ENCODE peak calls at places on chromosomes 16 and 17, in four cellular contexts. O is HAP-1, R is lower leg skin, X is astrocyte of the spinal cord. U is an unnamed sample.

GRCh38 chr16:29029168-29029994 is 44.5 kb downstream of the LAT start:
- DNase-seq in X (peak), O (no peak), R (no peak), U (no peak)

GRCh38 chr17:42920922-42921321 is 20.3 kb downstream of the G6PC1 start:
- DNase-seq in O (no peak), X (no peak), R (peak), U (no peak)

GRCh38 chr17:50618941-50619340 is 15.7 kb upstream of the ABCC3 start:
- DNase-seq in X (no peak), O (no peak), R (no peak), U (no peak)

GRCh38 chr16:73052441-73053030 is 4.6 kb upstream of the ZFHX3 start:
- DNase-seq in X (no peak), O (peak), R (no peak), U (no peak)

GRCh38 chr16:57091200-57091989 is 988 bp upstream of the CPNE2 start:
- DNase-seq in O (peak), R (no peak), X (peak), U (no peak)

GRCh38 chr17:4573682-4574081 is 10.6 kb upstream of the SMTNL2 start:
- DNase-seq in O (no peak), X (no peak), R (no peak), U (no peak)

GRCh38 chr16:734208-734980 is 6.4 kb downstream of the CIAO3 start:
- DNase-seq in X (no peak), R (no peak), O (no peak), U (no peak)

GRCh38 chr16:59601452-59601851 is 867.3 kb upstream of the GOT2 start:
- DNase-seq in O (no peak), X (no peak), R (no peak), U (no peak)

GRCh38 chr16:88807142-88807625 is 3.6 kb downstream of the CDT1 start:
- DNase-seq in R (no peak), X (no peak), O (no peak), U (no peak)

GRCh38 chr17:59369026-59369724 is 37.7 kb downstream of the YPEL2 start:
- DNase-seq in O (no peak), X (peak), R (no peak), U (no peak)

GRCh38 chr17:38507921-38508569 is 79.8 kb downstream of the ARHGAP23 start:
- DNase-seq in X (no peak), R (no peak), O (no peak), U (no peak)

GRCh38 chr16:19879241-19879792 is 5.3 kb downstream of the GPRC5B start:
- DNase-seq in X (peak), O (peak), R (peak), U (no peak)

GRCh38 chr17:17994271-17994670 is 21.6 kb downstream of the DRC3 start:
- DNase-seq in R (no peak), O (peak), X (peak), U (no peak)

GRCh38 chr17:82370471-82371332 is 863 bp upstream of the UTS2R start:
- DNase-seq in X (no peak), R (no peak), O (no peak), U (no peak)

GRCh38 chr16:760498-761343 is at the start of gene MSLN:
- DNase-seq in R (no peak), X (no peak), O (no peak), U (no peak)

GRCh38 chr17:41844971-41845370 is 7.3 kb downstream of the KLHL10 start:
- DNase-seq in R (no peak), X (no peak), O (no peak), U (no peak)

GRCh38 chr16:72042157-72042660 is 12.1 kb upstream of the HP start:
- DNase-seq in R (no peak), O (no peak), X (peak), U (no peak)

GRCh38 chr16:35188288-35189155 is 1729.1 kb downstream of the TP53TG3F start:
- DNase-seq in X (no peak), R (no peak), O (no peak), U (peak)

GRCh38 chr16:30485818-30486436 is 13.4 kb downstream of the ITGAL start:
- DNase-seq in O (no peak), X (peak), R (no peak), U (no peak)

GRCh38 chr17:60164697-60165096 is 14.9 kb downstream of the CA4 start:
- DNase-seq in R (no peak), O (no peak), X (no peak), U (no peak)

GRCh38 chr16:31875112-31875803 is 1.7 kb downstream of the ZNF267 start:
- DNase-seq in O (peak), X (peak), R (no peak), U (no peak)

GRCh38 chr16:53668869-53669268 is 34.8 kb downstream of the RPGRIP1L start:
- DNase-seq in R (no peak), X (no peak), O (no peak), U (no peak)

GRCh38 chr16:53666816-53667415 is 36.7 kb downstream of the RPGRIP1L start:
- DNase-seq in O (peak), X (no peak), R (no peak), U (no peak)

GRCh38 chr16:53664724-53665345 is 38.8 kb downstream of the RPGRIP1L start:
- DNase-seq in O (no peak), R (peak), X (peak), U (no peak)
- H3K4me3 ChIP-seq in O (no peak), R (no peak), X (no peak), U (no peak)

GRCh38 chr17:75475144-75475835 is 18.9 kb downstream of the TMEM94 start:
- DNase-seq in X (peak), R (no peak), O (no peak), U (no peak)
- H3K4me3 ChIP-seq in X (no peak), R (no peak), O (no peak), U (no peak)

GRCh38 chr16:75138636-75139035 is 9.7 kb upstream of the ZFP1 start:
- DNase-seq in O (no peak), R (no peak), X (peak), U (no peak)
- H3K4me3 ChIP-seq in O (no peak), R (no peak), X (no peak), U (no peak)

GRCh38 chr17:30124273-30124796 is 7.7 kb downstream of the NSRP1 start:
- DNase-seq in R (no peak), O (no peak), X (no peak), U (no peak)
- H3K4me3 ChIP-seq in R (no peak), O (no peak), X (no peak), U (no peak)

DNA sequence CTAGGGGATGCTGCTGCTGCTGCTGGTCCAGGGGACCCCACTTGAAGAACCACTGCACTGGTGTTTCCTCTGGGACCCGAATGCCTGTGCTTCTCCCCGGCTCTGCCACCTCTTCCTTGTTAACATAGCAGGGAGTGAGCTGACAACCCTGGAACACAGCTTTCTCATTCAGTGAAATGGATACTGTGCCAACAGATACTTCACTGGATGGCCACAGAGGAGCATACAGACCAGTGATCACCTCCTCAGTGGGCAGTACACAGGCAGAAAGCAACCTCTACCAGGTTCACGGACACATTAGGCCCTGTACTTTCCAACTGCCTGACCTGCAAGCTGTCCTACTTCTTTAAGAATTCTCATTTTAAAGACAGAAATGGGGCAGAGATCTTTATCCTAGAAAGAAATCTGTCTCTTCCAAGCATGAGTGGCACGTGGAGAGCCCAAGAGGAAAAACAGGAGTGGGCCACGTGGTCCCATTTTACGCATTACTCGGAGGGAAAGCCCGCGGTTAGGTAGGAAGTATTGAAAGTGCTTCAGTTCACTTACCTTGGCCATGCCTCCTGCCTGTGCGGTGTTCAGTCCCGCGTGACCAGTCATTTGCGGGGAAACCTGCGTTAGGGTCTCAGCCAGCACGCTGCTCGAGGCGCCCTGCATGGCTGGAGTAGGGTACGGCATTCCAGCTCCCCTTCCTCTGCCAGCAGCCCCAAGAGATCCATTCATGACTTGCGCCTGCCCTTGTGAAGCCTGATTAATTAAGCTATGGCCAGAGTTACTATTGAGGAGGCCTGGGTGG is 30.6 kb downstream of the CREBBP start:
- DNase-seq in X (no peak), O (no peak), R (no peak), U (peak)
- H3K4me3 ChIP-seq in X (no peak), O (no peak), R (no peak), U (no peak)

GRCh38 chr17:79235808-79236207 is 161.2 kb downstream of the ENGASE start:
- DNase-seq in R (no peak), O (no peak), X (no peak), U (no peak)

GRCh38 chr17:79232957-79233356 is 158.3 kb downstream of the ENGASE start:
- DNase-seq in O (no peak), X (no peak), R (no peak), U (no peak)

GRCh38 chr17:79233916-79234551 is 159.4 kb downstream of the ENGASE start:
- DNase-seq in R (no peak), O (no peak), X (no peak), U (no peak)

GRCh38 chr17:79242393-79242792 is 167.8 kb downstream of the ENGASE start:
- DNase-seq in X (no peak), O (no peak), R (no peak), U (no peak)

DNA sequence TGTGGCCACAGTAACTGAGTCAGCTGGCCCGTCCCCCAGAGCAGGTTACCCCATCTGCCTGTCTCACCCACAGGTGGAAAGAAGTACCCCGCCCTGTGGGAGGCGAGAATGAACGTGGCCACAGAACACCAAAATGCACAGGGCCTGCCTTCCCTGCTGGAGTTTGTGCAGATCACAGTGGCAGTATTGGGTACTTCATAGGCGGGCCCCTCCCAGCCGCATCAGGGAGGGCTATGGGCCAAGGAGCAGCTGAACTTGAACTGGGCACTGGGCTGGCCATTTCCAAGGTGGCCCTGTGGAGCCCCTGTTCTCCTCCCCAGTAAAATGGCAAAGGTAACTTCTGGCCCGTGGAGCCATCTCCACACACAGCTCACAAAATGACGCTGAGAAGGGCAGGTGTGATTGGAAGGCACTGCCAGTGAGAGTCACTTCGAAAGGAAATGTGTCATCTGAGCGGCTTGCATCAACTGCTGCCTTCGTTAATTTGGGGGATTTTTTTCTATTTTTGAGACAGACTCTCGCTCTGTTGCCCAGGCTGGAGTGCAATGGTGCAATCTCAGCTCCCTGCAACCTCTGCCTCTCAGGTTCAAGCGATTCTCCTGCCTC is 162.9 kb downstream of the ENGASE start:
- DNase-seq in X (no peak), O (no peak), R (no peak), U (no peak)
- H3K4me3 ChIP-seq in X (no peak), O (no peak), R (no peak), U (no peak)

GRCh38 chr17:14304876-14305636 is 4.2 kb downstream of the HS3ST3B1 start:
- DNase-seq in O (no peak), R (no peak), X (peak), U (no peak)

GRCh38 chr17:14304222-14304844 is 3.5 kb downstream of the HS3ST3B1 start:
- DNase-seq in O (no peak), R (no peak), X (peak), U (no peak)

GRCh38 chr17:14306602-14307001 is 5.7 kb downstream of the HS3ST3B1 start:
- DNase-seq in O (no peak), R (no peak), X (peak), U (no peak)

GRCh38 chr17:14307560-14308024 is 6.7 kb downstream of the HS3ST3B1 start:
- DNase-seq in R (no peak), X (peak), O (no peak), U (no peak)

DNA sequence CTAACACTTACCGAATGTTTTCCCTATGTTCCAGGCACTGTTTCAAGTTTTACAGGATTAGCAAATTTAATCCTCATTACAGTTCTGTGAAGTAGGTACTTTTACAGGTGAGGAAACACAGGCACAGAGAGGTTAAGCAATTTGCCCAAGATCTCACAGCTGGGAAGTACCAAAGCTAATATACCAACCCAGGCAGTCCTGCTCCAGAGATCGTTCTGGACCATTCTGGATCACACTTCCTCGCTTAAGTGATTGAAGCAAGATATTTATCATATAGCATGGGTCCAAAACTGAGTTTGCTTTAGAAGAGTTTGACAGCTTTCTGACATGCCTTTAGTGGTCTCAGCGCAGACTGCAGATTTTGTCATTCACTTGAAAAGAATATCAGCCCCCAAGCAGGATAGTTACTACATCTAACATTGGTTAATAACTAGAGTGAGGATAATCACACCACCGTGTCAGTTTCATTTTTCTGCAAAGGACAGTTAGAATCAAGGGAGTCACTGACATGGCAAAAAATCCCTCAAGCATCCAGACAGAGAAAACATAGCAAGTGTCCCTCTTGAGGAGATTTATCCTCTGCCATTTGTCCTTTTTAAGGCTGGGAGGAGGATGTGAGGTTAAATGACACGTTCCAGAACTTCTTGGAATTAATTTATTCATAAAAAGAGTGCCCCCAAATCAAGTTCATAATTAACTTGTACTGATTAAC is 5.1 kb downstream of the HS3ST3B1 start:
- DNase-seq in O (no peak), X (peak), R (no peak), U (no peak)
- H3K4me3 ChIP-seq in O (no peak), X (no peak), R (no peak), U (no peak)